ENCODE peak calls at places on chromosomes 16 and 17, in nine cellular contexts. N is small intestine; K is HFF-Myc; D is activated CD4-positive, alpha-beta T cell treated with anti-CD3 and anti-CD28 coated beads, Interleukin-2, amount 10 ng/mL, durations not matched to agents 7 days and 5 days; U is lower leg skin; Z is esophagus muscularis mucosa; B is MCF 10A; Y is heart left ventricle; X is stimulated activated CD4-positive, alpha-beta T cell treated with anti-CD3 and anti-CD28 coated beads, Interleukin-2, amount 100 ng/mL, for 48 hours. J is an unnamed sample.

GRCh38 chr17:44522883-44523671 is 19.9 kb upstream of the GPATCH8 start:
- DNase-seq in N (peak; percentile 75), K (no peak), D (peak; percentile 58), U (no peak), Z (no peak), B (peak; percentile 76), Y (peak; percentile 54), X (peak; percentile 62), J (no peak)

GRCh38 chr16:668519-669171 is 713 bp downstream of the RHOT2 start:
- DNase-seq in N (no peak), K (no peak), D (no peak), U (no peak), Z (no peak), B (no peak), Y (no peak), X (no peak), J (no peak)

GRCh38 chr16:54712866-54713265 is 217.8 kb upstream of the IRX5 start:
- DNase-seq in N (no peak), K (no peak), D (no peak), U (no peak), Z (peak; percentile 64), B (no peak), Y (no peak), X (no peak), J (no peak)

GRCh38 chr16:4860727-4861342 is 13.6 kb downstream of the UBN1 start:
- DNase-seq in N (no peak), K (no peak), D (no peak), U (peak; percentile 70), Z (no peak), B (no peak), Y (no peak), X (no peak), J (no peak)

GRCh38 chr17:2695961-2696760 is 15.4 kb downstream of the CLUH start:
- DNase-seq in N (no peak), K (no peak), D (peak; percentile 4), U (peak; percentile 83), Z (no peak), B (no peak), Y (no peak), X (no peak), J (no peak)

GRCh38 chr16:19860146-19861030 is 24.3 kb downstream of the GPRC5B start:
- DNase-seq in N (no peak), K (no peak), D (no peak), U (no peak), Z (no peak), B (no peak), Y (no peak), X (no peak), J (peak; percentile 95)

GRCh38 chr17:7293821-7294613 is 422 bp downstream of the YBX2 start:
- DNase-seq in N (peak; percentile 92), K (no peak), D (no peak), U (no peak), Z (no peak), B (peak; percentile 46), Y (no peak), X (no peak), J (no peak)

GRCh38 chr16:49615606-49616005 is 240.3 kb downstream of the ZNF423 start:
- DNase-seq in N (no peak), K (no peak), D (no peak), U (peak; percentile 53), Z (no peak), B (no peak), Y (no peak), X (no peak), J (no peak)

GRCh38 chr16:56362706-56363105 is 62.6 kb downstream of the AMFR start:
- DNase-seq in N (no peak), K (no peak), D (no peak), U (peak; percentile 80), Z (no peak), B (no peak), Y (no peak), X (no peak), J (no peak)

GRCh38 chr16:15879255-15879804 is 9.1 kb downstream of the CEP20 start:
- DNase-seq in N (no peak), K (peak; percentile 25), D (no peak), U (no peak), Z (no peak), B (peak; percentile 89), Y (no peak), X (no peak), J (peak; percentile 87)

GRCh38 chr16:47578573-47578972 is 117.4 kb downstream of the PHKB start:
- DNase-seq in N (no peak), K (no peak), D (no peak), U (no peak), Z (no peak), B (peak; percentile 1), Y (no peak), X (no peak), J (peak; percentile 15)

GRCh38 chr16:23357761-23358290 is 55.7 kb downstream of the SCNN1B start:
- DNase-seq in N (no peak), K (no peak), D (no peak), U (no peak), Z (no peak), B (no peak), Y (no peak), X (no peak), J (no peak)

GRCh38 chr16:8959921-8960787 is 3.6 kb downstream of the USP7 start:
- DNase-seq in N (no peak), K (no peak), D (peak; percentile 38), U (no peak), Z (no peak), B (no peak), Y (no peak), X (no peak), J (peak; percentile 32)

GRCh38 chr17:9291912-9292562 is 270.7 kb downstream of the NTN1 start:
- DNase-seq in N (peak; percentile 51), K (no peak), D (peak; percentile 48), U (peak; percentile 83), Z (no peak), B (peak; percentile 20), Y (peak; percentile 48), X (peak; percentile 41), J (no peak)

GRCh38 chr17:44581868-44582267 is 24.6 kb downstream of the FZD2 start:
- DNase-seq in N (no peak), K (no peak), D (no peak), U (no peak), Z (no peak), B (peak; percentile 24), Y (no peak), X (no peak), J (no peak)

GRCh38 chr16:56415849-56416248 is 9.5 kb downstream of the AMFR start:
- DNase-seq in N (no peak), K (no peak), D (no peak), U (no peak), Z (no peak), B (no peak), Y (no peak), X (no peak), J (no peak)

GRCh38 chr17:12492450-12492849 is 173.2 kb upstream of the MYOCD start:
- DNase-seq in N (no peak), K (no peak), D (no peak), U (no peak), Z (no peak), B (no peak), Y (no peak), X (no peak), J (peak; percentile 20)

GRCh38 chr17:18964018-18964351 is 12.0 kb downstream of the SLC5A10 start:
- DNase-seq in N (no peak), K (no peak), D (no peak), U (no peak), Z (no peak), B (no peak), Y (no peak), X (no peak), J (no peak)

GRCh38 chr17:42284020-42284369 is 4.3 kb upstream of the STAT5A start:
- DNase-seq in N (no peak), K (no peak), D (no peak), U (no peak), Z (peak; percentile 55), B (no peak), Y (no peak), X (no peak), J (no peak)

GRCh38 chr17:73710095-73710592 is 65.9 kb upstream of the SDK2 start:
- DNase-seq in N (peak; percentile 66), K (no peak), D (peak; percentile 77), U (no peak), Z (no peak), B (peak; percentile 56), Y (peak; percentile 63), X (peak; percentile 70), J (peak; percentile 4)

GRCh38 chr17:63024716-63025115 is 58.7 kb downstream of the TANC2 start:
- DNase-seq in N (no peak), K (no peak), D (no peak), U (no peak), Z (no peak), B (no peak), Y (no peak), X (no peak), J (peak; percentile 71)

GRCh38 chr16:4979736-4980660 is 21.9 kb downstream of the SEC14L5 start:
- DNase-seq in N (no peak), K (no peak), D (no peak), U (no peak), Z (no peak), B (no peak), Y (no peak), X (no peak), J (no peak)

GRCh38 chr17:2958706-2959222 is 104.6 kb downstream of the OR1D5 start:
- DNase-seq in N (no peak), K (no peak), D (no peak), U (peak; percentile 64), Z (no peak), B (no peak), Y (no peak), X (no peak), J (no peak)

GRCh38 chr16:29864205-29864604 is 1.2 kb upstream of the CDIPT start:
- DNase-seq in N (no peak), K (no peak), D (no peak), U (no peak), Z (no peak), B (no peak), Y (no peak), X (no peak), J (no peak)

GRCh38 chr16:75256871-75257343 is 5.5 kb upstream of the BCAR1 start:
- DNase-seq in N (no peak), K (no peak), D (no peak), U (peak; percentile 87), Z (no peak), B (no peak), Y (peak; percentile 52), X (no peak), J (no peak)

GRCh38 chr17:74211929-74212261 is 1.5 kb upstream of the TTYH2 start:
- DNase-seq in N (no peak), K (no peak), D (no peak), U (no peak), Z (no peak), B (peak; percentile 28), Y (no peak), X (no peak), J (no peak)

GRCh38 chr16:88759245-88759975 is 25.6 kb downstream of the PIEZO1 start:
- DNase-seq in N (peak; percentile 51), K (no peak), D (peak; percentile 64), U (no peak), Z (no peak), B (no peak), Y (no peak), X (no peak), J (no peak)

GRCh38 chr16:1770328-1771071 is 843 bp downstream of the NME3 start:
- DNase-seq in N (peak; percentile 62), K (no peak), D (peak; percentile 37), U (no peak), Z (no peak), B (peak; percentile 65), Y (peak; percentile 71), X (peak; percentile 47), J (peak; percentile 61)

GRCh38 chr17:71098071-71098470 is 928.7 kb downstream of the KCNJ2 start:
- DNase-seq in N (no peak), K (no peak), D (no peak), U (no peak), Z (no peak), B (no peak), Y (no peak), X (no peak), J (no peak)

GRCh38 chr17:20852541-20853370 is 190.1 kb downstream of the USP22 start:
- DNase-seq in N (no peak), K (no peak), D (peak; percentile 22), U (peak; percentile 84), Z (no peak), B (peak; percentile 12), Y (peak; percentile 21), X (no peak), J (peak; percentile 20)

GRCh38 chr17:39767147-39767546 is 29.4 kb downstream of the GRB7 start:
- DNase-seq in N (no peak), K (no peak), D (no peak), U (no peak), Z (no peak), B (no peak), Y (no peak), X (no peak), J (no peak)

J was measured in astrocyte.